ENCODE peak calls at places on chromosomes 5 and 9, in eight cellular contexts. L, S, E, O, W, J, D and I are unnamed samples.

GRCh38 chr5:108905818-108906217 is 158.1 kb downstream of the FER start:
- DNase-seq in D (no peak), L (no peak), O (no peak), J (no peak), E (no peak), W (peak), S (no peak), I (no peak)

GRCh38 chr9:121703014-121703734 is 51.7 kb downstream of the DAB2IP start:
- DNase-seq in L (no peak), S (no peak), E (no peak), J (no peak), O (no peak), W (no peak), D (no peak), I (no peak)

GRCh38 chr5:103211858-103212500 is 46.6 kb upstream of the MACIR start:
- DNase-seq in J (no peak), W (no peak), D (peak), L (no peak), E (no peak), S (no peak), O (no peak), I (no peak)

GRCh38 chr5:143516249-143516648 is 112.8 kb upstream of the NR3C1 start:
- DNase-seq in L (no peak), W (no peak), S (no peak), D (no peak), O (no peak), J (no peak), E (no peak), I (no peak)

GRCh38 chr5:140713562-140714094 is 13.4 kb downstream of the ZMAT2 start:
- DNase-seq in S (no peak), W (no peak), E (no peak), O (no peak), L (no peak), D (no peak), J (no peak), I (no peak)

GRCh38 chr5:91266184-91266705 is 116.9 kb downstream of the ARRDC3 start:
- DNase-seq in E (no peak), S (no peak), D (no peak), L (no peak), J (no peak), W (peak), O (peak), I (no peak)

GRCh38 chr5:17000296-17000939 is 64.3 kb upstream of the MYO10 start:
- DNase-seq in L (no peak), O (peak), S (no peak), J (no peak), D (no peak), W (peak), E (no peak), I (no peak)

GRCh38 chr9:112020680-112021596 is 124.3 kb downstream of the UGCG start:
- DNase-seq in J (no peak), W (peak), O (no peak), S (no peak), L (no peak), D (no peak), E (no peak), I (no peak)

GRCh38 chr5:134135091-134135655 is 20.7 kb downstream of the TCF7 start:
- DNase-seq in S (no peak), J (peak), O (no peak), E (no peak), L (no peak), W (no peak), D (no peak), I (no peak)

GRCh38 chr5:28877050-28877449 is 1838.7 kb upstream of the CDH9 start:
- DNase-seq in S (no peak), E (no peak), W (no peak), O (no peak), J (no peak), L (no peak), D (no peak), I (no peak)

GRCh38 chr5:139543423-139543991 is 17.6 kb upstream of the UBE2D2 start:
- DNase-seq in S (peak), W (no peak), O (no peak), E (no peak), J (peak), L (peak), D (peak), I (peak)

GRCh38 chr5:169347786-169348185 is 46.8 kb upstream of the SLIT3 start:
- DNase-seq in W (no peak), L (no peak), S (no peak), O (no peak), D (no peak), E (no peak), J (no peak), I (no peak)

GRCh38 chr5:174999581-174999980 is 275.2 kb downstream of the MSX2 start:
- DNase-seq in S (no peak), W (no peak), E (no peak), J (no peak), D (no peak), O (no peak), L (no peak), I (no peak)

GRCh38 chr5:179272326-179273073 is 72.8 kb downstream of the ADAMTS2 start:
- DNase-seq in J (no peak), O (no peak), L (no peak), S (peak), D (no peak), E (peak), W (no peak), I (no peak)

GRCh38 chr5:13625616-13626198 is 318.8 kb downstream of the DNAH5 start:
- DNase-seq in O (no peak), S (no peak), J (no peak), E (no peak), D (no peak), L (no peak), W (peak), I (no peak)

GRCh38 chr5:1480217-1480616 is 35.0 kb upstream of the SLC6A3 start:
- DNase-seq in S (peak), J (peak), D (no peak), E (no peak), L (peak), W (no peak), O (no peak), I (peak)

GRCh38 chr9:23555849-23556248 is 270.2 kb downstream of the ELAVL2 start:
- DNase-seq in L (no peak), E (no peak), W (no peak), D (no peak), S (no peak), O (no peak), J (no peak), I (no peak)

GRCh38 chr5:136246122-136246521 is 53.2 kb upstream of the SMIM32 start:
- DNase-seq in S (no peak), L (no peak), J (no peak), E (no peak), W (peak), D (no peak), O (no peak), I (no peak)

GRCh38 chr5:72508241-72509170 is 1.3 kb upstream of the ZNF366 start:
- DNase-seq in S (no peak), E (no peak), O (no peak), J (no peak), L (no peak), W (no peak), D (no peak), I (peak)

GRCh38 chr5:34488984-34489383 is 167.1 kb upstream of the RAI14 start:
- DNase-seq in O (no peak), S (no peak), E (no peak), L (no peak), D (no peak), J (no peak), W (no peak), I (no peak)

DNA sequence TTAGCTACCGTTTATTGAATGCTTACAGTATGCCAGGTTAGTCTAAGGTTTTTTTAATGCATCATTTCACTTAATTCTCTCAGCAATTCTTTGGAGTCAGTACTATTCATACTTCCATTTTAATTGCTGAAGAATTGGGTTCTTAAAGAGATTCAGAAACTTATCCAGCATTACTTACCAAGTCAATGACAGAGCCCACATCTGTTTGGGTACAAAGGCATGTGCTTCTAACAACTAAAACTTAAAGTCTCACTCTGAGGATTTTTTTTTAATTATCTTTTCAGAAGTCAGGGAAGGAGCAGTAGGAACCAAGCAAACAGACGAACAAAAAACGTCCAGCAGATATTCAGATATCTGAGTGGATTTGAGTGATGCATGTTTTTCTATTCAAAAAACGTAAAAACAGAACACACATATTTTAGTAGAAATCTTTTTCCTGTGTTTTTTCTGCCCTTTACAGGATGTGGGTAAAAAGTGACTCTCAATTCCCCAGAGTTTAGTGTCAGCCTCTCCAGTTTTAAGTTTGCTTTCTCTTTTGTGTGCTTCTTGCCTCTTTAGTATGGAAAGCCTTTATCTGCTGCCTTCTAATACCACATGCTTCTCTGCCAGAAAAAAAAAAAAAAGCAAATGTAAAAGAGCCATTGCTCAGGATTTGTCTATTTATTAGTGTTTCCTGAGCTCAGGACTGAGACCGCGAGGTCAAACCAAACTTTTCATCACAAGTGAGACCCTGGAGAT is 118.0 kb downstream of the PRKACG start:
- DNase-seq in E (no peak), J (no peak), L (no peak), O (no peak), S (no peak), W (no peak), D (peak), I (no peak)
- H3K4me3 ChIP-seq in E (no peak), J (no peak), L (no peak), O (no peak), S (no peak), W (no peak), D (no peak), I (peak)

GRCh38 chr5:32455311-32455710 is 10.8 kb upstream of the ZFR start:
- DNase-seq in O (no peak), D (no peak), S (no peak), L (no peak), E (no peak), W (no peak), J (no peak), I (no peak)

GRCh38 chr5:32462618-32463017 is 18.1 kb upstream of the ZFR start:
- DNase-seq in W (peak), S (no peak), O (no peak), E (no peak), L (no peak), J (no peak), D (no peak), I (no peak)

GRCh38 chr5:32461441-32462120 is 17.0 kb upstream of the ZFR start:
- DNase-seq in W (no peak), O (peak), L (no peak), D (no peak), E (no peak), J (no peak), S (no peak), I (no peak)

GRCh38 chr5:32460702-32461101 is 16.2 kb upstream of the ZFR start:
- DNase-seq in E (no peak), S (no peak), W (no peak), L (no peak), D (no peak), J (no peak), O (no peak), I (no peak)

DNA sequence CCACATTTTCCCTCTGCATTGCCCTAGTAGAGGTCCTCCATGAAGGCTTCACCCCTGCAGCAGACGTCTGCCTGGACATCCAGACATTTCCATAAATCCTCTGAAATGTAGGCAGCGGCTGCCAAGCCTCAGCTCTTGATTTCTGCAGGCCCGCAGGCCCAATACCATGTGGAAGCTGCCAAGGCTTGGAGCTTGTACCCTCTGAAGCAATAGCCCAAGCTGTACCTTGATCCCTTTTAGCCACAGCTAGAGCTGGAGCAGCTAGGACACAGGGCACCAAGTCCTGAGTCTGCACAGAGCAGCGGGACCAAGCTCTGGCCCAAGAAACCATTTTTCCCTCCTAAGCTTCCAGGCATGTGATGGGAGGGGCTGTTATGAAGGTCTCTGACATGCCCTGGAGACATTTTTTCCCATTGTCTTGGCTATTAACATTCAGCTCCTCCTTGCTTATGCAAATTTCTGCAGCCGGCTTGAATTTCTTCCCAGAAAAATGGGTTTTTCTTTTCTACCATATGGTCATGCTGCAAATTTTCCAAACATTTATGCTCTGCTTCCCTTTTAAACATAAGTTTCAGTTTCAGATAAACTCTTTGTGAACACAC is 14.4 kb upstream of the ZFR start:
- DNase-seq in W (no peak), L (no peak), D (no peak), J (no peak), O (no peak), E (no peak), S (no peak), I (no peak)
- H3K4me3 ChIP-seq in W (no peak), L (no peak), D (no peak), J (no peak), O (no peak), E (no peak), S (no peak), I (no peak)

DNA sequence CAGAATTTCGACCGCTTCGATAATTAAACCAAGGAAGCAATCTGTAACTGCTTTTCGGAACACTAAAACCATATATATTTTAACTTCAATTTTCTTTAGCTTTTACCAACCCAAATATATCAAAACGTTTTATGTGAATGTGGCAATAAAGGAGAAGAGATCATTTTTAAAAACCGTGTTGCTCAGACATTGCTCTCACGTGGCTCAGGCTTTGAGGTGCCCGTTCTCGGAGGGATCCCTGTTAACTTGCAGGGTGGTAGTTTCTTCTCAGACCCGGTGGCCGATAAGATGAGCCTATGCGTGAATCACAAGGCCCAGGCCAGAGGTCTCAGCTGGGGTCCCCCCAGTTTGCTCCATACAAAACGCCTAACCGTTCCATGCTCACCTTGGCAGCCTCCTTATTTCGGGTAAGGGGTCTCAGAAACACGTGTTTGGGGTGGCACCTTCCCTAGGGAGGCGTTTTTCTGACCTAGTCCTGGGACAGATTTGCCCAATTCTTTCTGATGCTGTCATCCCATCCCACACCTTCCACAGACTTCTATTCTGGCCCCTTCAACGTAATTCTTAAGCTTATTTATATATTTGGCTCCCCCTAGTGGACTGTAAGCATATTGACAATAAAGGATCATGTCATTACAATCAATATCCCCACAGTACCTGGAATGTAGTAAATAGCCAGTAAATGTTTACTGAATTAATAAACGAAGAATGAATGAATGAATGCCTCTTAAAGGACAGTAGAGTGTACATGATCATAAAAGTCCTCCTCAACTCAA is 48.2 kb downstream of the THBS4 start:
- DNase-seq in W (peak), S (peak), O (peak), D (peak), E (peak), L (peak), J (no peak), I (peak)
- H3K4me3 ChIP-seq in W (peak), S (no peak), O (no peak), D (no peak), E (peak), L (no peak), J (no peak), I (peak)

DNA sequence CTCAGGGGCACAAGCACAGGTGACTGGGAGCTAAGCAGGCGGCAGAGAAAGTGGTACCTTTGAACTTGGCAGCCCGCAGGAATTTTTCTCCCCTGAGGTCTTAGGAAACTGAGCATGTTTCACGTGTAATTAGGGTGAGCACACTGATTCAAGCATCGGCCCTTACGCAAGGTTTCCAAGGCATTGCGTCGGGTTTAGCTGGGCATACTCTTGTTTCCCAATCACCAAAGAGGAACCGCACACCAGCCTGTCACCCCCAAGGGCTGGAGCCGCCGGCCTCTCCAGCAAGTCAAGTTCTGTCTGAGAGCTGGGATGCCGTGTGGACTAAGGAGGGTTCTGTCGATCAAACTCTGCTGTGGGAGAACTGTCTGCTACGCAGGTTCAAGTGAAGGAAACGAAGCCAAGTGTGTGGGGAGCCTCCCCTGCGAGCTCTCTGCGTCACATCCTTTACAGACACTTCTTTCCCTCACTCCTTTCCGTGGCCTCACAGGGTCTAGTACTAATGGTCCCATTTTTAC is 53.0 kb downstream of the ERGIC1 start:
- DNase-seq in J (peak), D (no peak), E (peak), W (peak), O (no peak), S (peak), L (peak), I (peak)
- H3K4me3 ChIP-seq in J (no peak), D (no peak), E (peak), W (no peak), O (no peak), S (no peak), L (no peak), I (peak)

DNA sequence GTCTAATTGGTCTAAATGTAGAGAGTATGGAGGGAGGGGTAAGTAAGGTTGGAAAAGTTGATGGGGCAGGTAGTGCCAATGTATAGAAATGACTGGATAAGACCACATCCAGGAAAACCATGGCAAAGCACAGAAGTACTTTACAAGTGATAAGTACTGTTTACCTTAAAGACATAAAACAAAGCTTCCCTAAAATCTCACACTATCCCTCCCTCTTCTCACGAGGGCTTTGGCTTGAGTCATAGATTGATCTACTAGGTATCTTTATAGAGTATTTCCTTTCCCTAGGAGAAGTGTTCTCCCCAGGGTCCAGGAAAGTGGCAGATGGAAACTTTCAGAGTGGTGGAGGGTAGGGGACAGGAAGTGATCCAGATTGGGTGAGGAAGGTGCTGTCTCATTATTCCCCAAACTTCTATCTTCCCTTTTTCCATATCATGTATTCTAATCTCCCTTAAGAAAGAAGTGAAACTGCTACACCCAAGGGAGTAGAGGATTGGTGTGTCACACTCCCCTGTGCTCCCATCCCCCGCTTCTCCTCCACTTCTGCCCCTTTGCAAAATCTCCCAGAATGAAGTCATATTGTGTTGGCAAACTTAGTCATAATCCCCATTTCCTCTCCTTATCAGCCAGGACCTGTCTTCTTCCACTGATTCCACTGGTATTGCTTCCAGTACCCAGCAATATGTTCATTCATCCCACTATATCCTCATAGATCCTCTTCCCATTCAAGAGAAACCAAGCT is 14.6 kb downstream of the IL33 start:
- DNase-seq in D (no peak), S (no peak), W (peak), O (no peak), L (no peak), E (no peak), J (no peak), I (no peak)
- H3K4me3 ChIP-seq in D (no peak), S (no peak), W (no peak), O (no peak), L (no peak), E (no peak), J (no peak), I (no peak)